ENCODE peak calls at places on chromosomes 12 and 14, in five cellular contexts. One of them, this sample, is unnamed.

GRCh38 chr14:51211149-51211548 is 28.9 kb upstream of the TMX1 start:
- DNase-seq in AG04450: no peak
- DNase-seq in cardiac muscle cell: no peak
- DNase-seq in WERI-Rb-1: no peak
- DNase-seq in GM20000: no peak
- DNase-seq in this sample: no peak

GRCh38 chr12:93072340-93072739 is 143.2 kb upstream of the EEA1 start:
- DNase-seq in cardiac muscle cell: no peak
- DNase-seq in AG04450: no peak
- DNase-seq in GM20000: no peak
- DNase-seq in WERI-Rb-1: no peak
- DNase-seq in this sample: no peak

GRCh38 chr12:18502422-18502821 is 235.4 kb downstream of the PLCZ1 start:
- DNase-seq in GM20000: no peak
- DNase-seq in AG04450: no peak
- DNase-seq in WERI-Rb-1: no peak
- DNase-seq in cardiac muscle cell: no peak
- DNase-seq in this sample: no peak

GRCh38 chr12:53866727-53867126 is 71.9 kb upstream of the HOXC13 start:
- DNase-seq in AG04450: no peak
- DNase-seq in GM20000: no peak
- DNase-seq in cardiac muscle cell: no peak
- DNase-seq in WERI-Rb-1: no peak
- DNase-seq in this sample: no peak

GRCh38 chr12:65464930-65465329 is 186.4 kb downstream of the MSRB3 start:
- DNase-seq in AG04450: peak; percentile 90
- DNase-seq in WERI-Rb-1: no peak
- DNase-seq in GM20000: no peak
- DNase-seq in cardiac muscle cell: no peak
- DNase-seq in this sample: no peak

GRCh38 chr12:80045594-80045993 is 53.7 kb upstream of the OTOGL start:
- DNase-seq in AG04450: peak; percentile 29
- DNase-seq in GM20000: no peak
- DNase-seq in WERI-Rb-1: no peak
- DNase-seq in cardiac muscle cell: no peak
- DNase-seq in this sample: no peak

GRCh38 chr14:69490219-69490918 is 5.8 kb downstream of the PLEKHD1 start:
- DNase-seq in GM20000: no peak
- DNase-seq in WERI-Rb-1: no peak
- DNase-seq in cardiac muscle cell: no peak
- DNase-seq in AG04450: no peak
- DNase-seq in this sample: no peak

GRCh38 chr12:3752741-3753486 is at the start of gene CRACR2A:
- DNase-seq in GM20000: peak; percentile 92
- DNase-seq in cardiac muscle cell: peak; percentile 71
- DNase-seq in AG04450: peak; percentile 6
- DNase-seq in WERI-Rb-1: peak; percentile 71
- DNase-seq in this sample: peak; percentile 80

GRCh38 chr12:96402061-96402460 is 1.8 kb upstream of the CDK17 start:
- DNase-seq in AG04450: no peak
- DNase-seq in cardiac muscle cell: no peak
- DNase-seq in GM20000: no peak
- DNase-seq in WERI-Rb-1: no peak
- DNase-seq in this sample: no peak

GRCh38 chr12:27822076-27822712 is 42.2 kb upstream of the MANSC4 start:
- DNase-seq in cardiac muscle cell: no peak
- DNase-seq in AG04450: peak; percentile 57
- DNase-seq in WERI-Rb-1: no peak
- DNase-seq in GM20000: peak; percentile 60
- DNase-seq in this sample: no peak

GRCh38 chr14:34052658-34053014 is 101.8 kb upstream of the EGLN3 start:
- DNase-seq in AG04450: no peak
- DNase-seq in WERI-Rb-1: no peak
- DNase-seq in cardiac muscle cell: no peak
- DNase-seq in GM20000: no peak
- DNase-seq in this sample: no peak

GRCh38 chr12:66132408-66132807 is 1.9 kb upstream of the LLPH start:
- DNase-seq in AG04450: peak; percentile 63
- DNase-seq in GM20000: no peak
- DNase-seq in WERI-Rb-1: no peak
- DNase-seq in cardiac muscle cell: peak; percentile 77
- DNase-seq in this sample: no peak

GRCh38 chr12:17793854-17794253 is 296.1 kb downstream of the RERGL start:
- DNase-seq in AG04450: no peak
- DNase-seq in WERI-Rb-1: no peak
- DNase-seq in GM20000: no peak
- DNase-seq in cardiac muscle cell: no peak
- DNase-seq in this sample: no peak

GRCh38 chr12:131349397-131350127 is 361.3 kb upstream of the SFSWAP start:
- DNase-seq in WERI-Rb-1: no peak
- DNase-seq in cardiac muscle cell: no peak
- DNase-seq in AG04450: no peak
- DNase-seq in GM20000: no peak
- DNase-seq in this sample: no peak

GRCh38 chr12:50985322-50985721 is 33.0 kb downstream of the HIGD1C start:
- DNase-seq in cardiac muscle cell: peak; percentile 5
- DNase-seq in GM20000: no peak
- DNase-seq in WERI-Rb-1: no peak
- DNase-seq in AG04450: no peak
- DNase-seq in this sample: no peak

GRCh38 chr12:53049582-53050318 is at the start of gene TNS2:
- DNase-seq in WERI-Rb-1: peak; percentile 70
- DNase-seq in cardiac muscle cell: peak; percentile 35
- DNase-seq in AG04450: no peak
- DNase-seq in GM20000: no peak
- DNase-seq in this sample: no peak

GRCh38 chr14:50215416-50215815 is 16.0 kb downstream of the SOS2 start:
- DNase-seq in WERI-Rb-1: no peak
- DNase-seq in cardiac muscle cell: no peak
- DNase-seq in AG04450: no peak
- DNase-seq in GM20000: no peak
- DNase-seq in this sample: no peak

GRCh38 chr12:26106347-26106746 is 18.5 kb downstream of the BHLHE41 start:
- DNase-seq in cardiac muscle cell: no peak
- DNase-seq in GM20000: no peak
- DNase-seq in WERI-Rb-1: no peak
- DNase-seq in AG04450: no peak
- DNase-seq in this sample: no peak

GRCh38 chr12:20865873-20866272 is 55.4 kb downstream of the SLCO1B3 start:
- DNase-seq in WERI-Rb-1: no peak
- DNase-seq in GM20000: no peak
- DNase-seq in AG04450: no peak
- DNase-seq in cardiac muscle cell: no peak
- DNase-seq in this sample: no peak

GRCh38 chr14:61388173-61388975 is 67.0 kb downstream of the PRKCH start:
- DNase-seq in cardiac muscle cell: no peak
- DNase-seq in GM20000: peak; percentile 59
- DNase-seq in AG04450: no peak
- DNase-seq in WERI-Rb-1: no peak
- DNase-seq in this sample: no peak

GRCh38 chr12:54759751-54760150 is 94.6 kb upstream of the MUCL1 start:
- DNase-seq in GM20000: peak; percentile 12
- DNase-seq in cardiac muscle cell: peak; percentile 24
- DNase-seq in AG04450: no peak
- DNase-seq in WERI-Rb-1: peak; percentile 35
- DNase-seq in this sample: no peak

GRCh38 chr14:101732128-101732527 is 29.4 kb upstream of the PPP2R5C start:
- DNase-seq in AG04450: no peak
- DNase-seq in GM20000: no peak
- DNase-seq in cardiac muscle cell: no peak
- DNase-seq in WERI-Rb-1: no peak
- DNase-seq in this sample: no peak

GRCh38 chr12:132873724-132874123 is 13.7 kb downstream of the CHFR start:
- DNase-seq in GM20000: no peak
- DNase-seq in WERI-Rb-1: no peak
- DNase-seq in cardiac muscle cell: no peak
- DNase-seq in AG04450: no peak
- DNase-seq in this sample: no peak

GRCh38 chr12:20629414-20630156 is 65.5 kb upstream of the SLCO1C1 start:
- DNase-seq in cardiac muscle cell: no peak
- DNase-seq in GM20000: no peak
- DNase-seq in AG04450: no peak
- DNase-seq in WERI-Rb-1: no peak
- DNase-seq in this sample: no peak

GRCh38 chr12:109566424-109566823 is 6.9 kb downstream of the MMAB start:
- DNase-seq in AG04450: no peak
- DNase-seq in cardiac muscle cell: no peak
- DNase-seq in GM20000: no peak
- DNase-seq in WERI-Rb-1: no peak
- DNase-seq in this sample: no peak

GRCh38 chr12:19474147-19474546 is 34.9 kb downstream of the AEBP2 start:
- DNase-seq in WERI-Rb-1: no peak
- DNase-seq in AG04450: no peak
- DNase-seq in GM20000: no peak
- DNase-seq in cardiac muscle cell: no peak
- DNase-seq in this sample: no peak

GRCh38 chr12:70754330-70754741 is 117.1 kb upstream of the PTPRB start:
- DNase-seq in cardiac muscle cell: peak; percentile 21
- DNase-seq in GM20000: no peak
- DNase-seq in WERI-Rb-1: no peak
- DNase-seq in AG04450: no peak
- DNase-seq in this sample: no peak

GRCh38 chr12:119727600-119728436 is 59.9 kb downstream of the PRKAB1 start:
- DNase-seq in WERI-Rb-1: no peak
- DNase-seq in GM20000: no peak
- DNase-seq in cardiac muscle cell: no peak
- DNase-seq in AG04450: no peak
- DNase-seq in this sample: no peak

GRCh38 chr12:19574606-19575005 is 135.3 kb downstream of the AEBP2 start:
- DNase-seq in cardiac muscle cell: no peak
- DNase-seq in GM20000: no peak
- DNase-seq in AG04450: no peak
- DNase-seq in WERI-Rb-1: peak; percentile 61
- DNase-seq in this sample: no peak

GRCh38 chr12:65655074-65655493 is 169.2 kb upstream of the HMGA2 start:
- DNase-seq in GM20000: no peak
- DNase-seq in cardiac muscle cell: no peak
- DNase-seq in WERI-Rb-1: no peak
- DNase-seq in AG04450: no peak
- DNase-seq in this sample: no peak

GRCh38 chr14:35196571-35196970 is 74.2 kb downstream of the PRORP start:
- DNase-seq in GM20000: no peak
- DNase-seq in AG04450: no peak
- DNase-seq in WERI-Rb-1: no peak
- DNase-seq in cardiac muscle cell: no peak
- DNase-seq in this sample: no peak

GRCh38 chr14:104925214-104925899 is 678 bp downstream of the PLD4 start:
- DNase-seq in cardiac muscle cell: no peak
- DNase-seq in GM20000: no peak
- DNase-seq in AG04450: no peak
- DNase-seq in WERI-Rb-1: no peak
- DNase-seq in this sample: no peak

GRCh38 chr14:104927432-104927816 is 2.7 kb downstream of the PLD4 start:
- DNase-seq in cardiac muscle cell: no peak
- DNase-seq in WERI-Rb-1: no peak
- DNase-seq in AG04450: no peak
- DNase-seq in GM20000: peak; percentile 7
- DNase-seq in this sample: no peak

GRCh38 chr14:104927901-104928300 is 3.2 kb downstream of the PLD4 start:
- DNase-seq in cardiac muscle cell: no peak
- DNase-seq in WERI-Rb-1: peak; percentile 49
- DNase-seq in GM20000: peak; percentile 16
- DNase-seq in AG04450: no peak
- DNase-seq in this sample: no peak

GRCh38 chr14:104925941-104926609 is 1.4 kb downstream of the PLD4 start:
- DNase-seq in GM20000: peak; percentile 20
- DNase-seq in AG04450: no peak
- DNase-seq in cardiac muscle cell: no peak
- DNase-seq in WERI-Rb-1: no peak
- DNase-seq in this sample: no peak

GRCh38 chr14:104926619-104927431 is 2.1 kb downstream of the PLD4 start:
- DNase-seq in WERI-Rb-1: no peak
- DNase-seq in GM20000: peak; percentile 93
- DNase-seq in AG04450: no peak
- DNase-seq in cardiac muscle cell: peak; percentile 32
- DNase-seq in this sample: no peak
- TF ChIP-seq CTCF in WERI-Rb-1: peak; percentile 11
- TF ChIP-seq CTCF in GM20000: no peak
- TF ChIP-seq CTCF in AG04450: no peak
- TF ChIP-seq CTCF in cardiac muscle cell: no peak
- TF ChIP-seq CTCF in this sample: peak; percentile 35

DNA sequence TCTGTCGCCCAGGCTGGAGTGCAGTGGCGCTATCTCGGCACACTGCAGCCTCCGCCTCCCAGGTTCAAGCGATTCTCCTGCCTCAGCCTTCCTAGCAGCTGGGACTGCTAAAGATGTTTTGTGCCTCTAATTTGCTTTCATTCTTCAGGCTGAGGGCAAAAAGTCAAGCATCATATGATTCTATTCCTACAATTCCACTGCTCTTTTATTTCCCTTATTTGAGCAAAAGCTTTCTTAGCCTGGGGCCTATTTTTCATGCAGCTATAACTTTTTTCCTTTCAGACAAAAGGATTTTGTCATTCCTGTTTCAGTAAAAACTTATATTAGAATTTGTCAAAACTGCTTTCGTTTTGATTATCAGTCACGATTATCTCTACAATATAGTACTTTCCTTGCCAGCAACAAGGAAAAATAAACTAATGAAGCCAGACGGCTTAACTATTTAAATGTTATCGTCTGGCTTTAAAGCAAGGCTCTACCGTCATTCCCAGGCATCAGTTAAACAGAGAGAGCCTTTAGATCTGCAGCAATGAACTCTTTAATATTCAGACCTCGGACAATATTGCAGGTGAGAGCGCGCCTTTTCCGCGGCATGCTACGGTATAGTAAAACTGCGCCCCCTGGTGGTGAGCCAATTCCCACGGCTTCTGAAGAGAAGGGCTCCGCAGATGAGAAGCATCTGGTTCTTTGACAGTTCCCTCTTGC is 1.4 kb upstream of the SLC2A13 start:
- DNase-seq in AG04450: peak; percentile 64
- DNase-seq in cardiac muscle cell: peak; percentile 94
- DNase-seq in GM20000: peak; percentile 77
- DNase-seq in WERI-Rb-1: peak; percentile 85
- DNase-seq in this sample: peak; percentile 85
- TF ChIP-seq CTCF in AG04450: peak; percentile 96
- TF ChIP-seq CTCF in cardiac muscle cell: peak; percentile 90
- TF ChIP-seq CTCF in GM20000: peak; percentile 84
- TF ChIP-seq CTCF in WERI-Rb-1: peak; percentile 77
- TF ChIP-seq CTCF in this sample: peak; percentile 97

GRCh38 chr14:75794615-75795038 is 133.6 kb downstream of the TTLL5 start:
- DNase-seq in WERI-Rb-1: peak; percentile 8
- DNase-seq in AG04450: peak; percentile 33
- DNase-seq in cardiac muscle cell: peak; percentile 31
- DNase-seq in GM20000: no peak
- DNase-seq in this sample: no peak
- TF ChIP-seq CTCF in WERI-Rb-1: peak; percentile 26
- TF ChIP-seq CTCF in AG04450: peak; percentile 68
- TF ChIP-seq CTCF in cardiac muscle cell: peak; percentile 68
- TF ChIP-seq CTCF in GM20000: no peak
- TF ChIP-seq CTCF in this sample: no peak

DNA sequence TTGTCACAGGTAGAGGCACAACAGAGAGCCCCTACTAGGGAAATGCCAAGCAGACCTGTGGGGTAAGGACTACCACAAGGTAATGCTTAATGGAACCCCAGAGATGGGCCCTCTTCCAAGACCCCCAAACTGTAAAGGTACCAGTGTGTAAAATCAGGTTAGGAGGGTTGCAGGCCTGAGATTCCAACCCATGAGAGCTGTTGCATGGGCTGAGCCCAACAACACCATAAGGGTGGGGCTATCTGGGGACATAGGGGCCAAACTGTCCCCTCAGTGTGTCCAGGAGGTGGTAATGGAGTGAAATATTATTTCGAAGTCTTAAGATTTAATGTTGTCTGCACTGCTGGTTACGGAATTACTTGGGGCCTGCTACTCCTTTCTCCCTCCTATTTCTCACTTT is 620.2 kb downstream of the ETNK1 start:
- DNase-seq in GM20000: no peak
- DNase-seq in cardiac muscle cell: no peak
- DNase-seq in WERI-Rb-1: no peak
- DNase-seq in AG04450: no peak
- DNase-seq in this sample: no peak
- TF ChIP-seq CTCF in GM20000: no peak
- TF ChIP-seq CTCF in cardiac muscle cell: no peak
- TF ChIP-seq CTCF in WERI-Rb-1: no peak
- TF ChIP-seq CTCF in AG04450: no peak
- TF ChIP-seq CTCF in this sample: no peak